ENCODE peak calls at places on chromosome 2, in eight cellular contexts. N is CD8-positive, alpha-beta memory T cell; M is psoas muscle; I is foreskin fibroblast; L is upper lobe of right lung; Z is cardiac fibroblast; R is heart right ventricle; Q is A549. P is an unnamed sample.

GRCh38 chr2:48205137-48205798 is 299.0 kb upstream of the FBXO11 start:
- DNase-seq in N (no peak), M (no peak), I (no peak), L (no peak), Z (peak; percentile 33), R (no peak), Q (peak; percentile 8), P (no peak)

GRCh38 chr2:20415511-20415918 is 31.4 kb upstream of the RHOB start:
- DNase-seq in N (no peak), M (no peak), I (no peak), L (no peak), Z (no peak), R (no peak), Q (peak; percentile 42), P (no peak)

GRCh38 chr2:120864981-120865380 is 129.3 kb downstream of the GLI2 start:
- DNase-seq in N (no peak), M (peak; percentile 61), I (no peak), L (peak; percentile 54), Z (no peak), R (no peak), Q (no peak), P (no peak)

GRCh38 chr2:40093036-40093673 is 314.1 kb upstream of the THUMPD2 start:
- DNase-seq in N (no peak), M (no peak), I (peak; percentile 20), L (no peak), Z (peak; percentile 79), R (no peak), Q (no peak), P (no peak)

GRCh38 chr2:199370150-199370780 is 87.5 kb downstream of the SATB2 start:
- DNase-seq in N (no peak), M (no peak), I (no peak), L (no peak), Z (no peak), R (no peak), Q (no peak), P (no peak)

GRCh38 chr2:156452971-156453370 is 16.8 kb downstream of the GPD2 start:
- DNase-seq in N (no peak), M (no peak), I (no peak), L (no peak), Z (peak; percentile 35), R (no peak), Q (no peak), P (no peak)

GRCh38 chr2:30276455-30276911 is 45.1 kb downstream of the LBH start:
- DNase-seq in N (no peak), M (no peak), I (no peak), L (no peak), Z (no peak), R (no peak), Q (no peak), P (no peak)

GRCh38 chr2:223251656-223252229 is 199.8 kb downstream of the KCNE4 start:
- DNase-seq in N (no peak), M (no peak), I (no peak), L (no peak), Z (no peak), R (no peak), Q (no peak), P (no peak)

GRCh38 chr2:127158614-127159290 is 51.8 kb upstream of the BIN1 start:
- DNase-seq in N (no peak), M (no peak), I (no peak), L (no peak), Z (no peak), R (no peak), Q (no peak), P (no peak)

GRCh38 chr2:66464930-66465637 is 30.2 kb downstream of the MEIS1 start:
- DNase-seq in N (no peak), M (no peak), I (no peak), L (no peak), Z (no peak), R (no peak), Q (no peak), P (no peak)

GRCh38 chr2:66463206-66463605 is 28.3 kb downstream of the MEIS1 start:
- DNase-seq in N (no peak), M (no peak), I (no peak), L (no peak), Z (peak; percentile 56), R (no peak), Q (no peak), P (no peak)

GRCh38 chr2:66461751-66462150 is 26.8 kb downstream of the MEIS1 start:
- DNase-seq in N (no peak), M (no peak), I (no peak), L (no peak), Z (no peak), R (no peak), Q (no peak), P (no peak)

GRCh38 chr2:66466435-66466834 is 31.5 kb downstream of the MEIS1 start:
- DNase-seq in N (no peak), M (no peak), I (no peak), L (no peak), Z (no peak), R (no peak), Q (no peak), P (no peak)

GRCh38 chr2:66462196-66462825 is 27.4 kb downstream of the MEIS1 start:
- DNase-seq in N (no peak), M (no peak), I (no peak), L (no peak), Z (no peak), R (no peak), Q (no peak), P (no peak)
- H3K4me3 ChIP-seq in N (no peak overlapping the region), M (no peak overlapping the region), I (no peak overlapping the region), L (no peak overlapping the region), Z (no peak overlapping the region), R (no peak overlapping the region), Q (no peak overlapping the region), P (no peak overlapping the region)

GRCh38 chr2:178804791-178805190 is 2.4 kb downstream of the TTN start:
- DNase-seq in N (no peak), M (peak; percentile 74), I (no peak), L (no peak), Z (no peak), R (no peak), Q (peak; percentile 25), P (no peak)
- H3K4me3 ChIP-seq in N (no peak overlapping the region), M (peak overlapping the region; percentile 80), I (no peak overlapping the region), L (no peak overlapping the region), Z (no peak overlapping the region), R (peak overlapping the region; percentile 37), Q (no peak overlapping the region), P (no peak overlapping the region)

GRCh38 chr2:46942143-46942526 is 26.5 kb upstream of the MCFD2 start:
- DNase-seq in N (peak; percentile 70), M (peak; percentile 54), I (no peak), L (peak; percentile 81), Z (no peak), R (peak; percentile 34), Q (no peak), P (peak; percentile 73)

GRCh38 chr2:46945671-46946070 is 30.1 kb upstream of the MCFD2 start:
- DNase-seq in N (no peak), M (no peak), I (no peak), L (no peak), Z (no peak), R (no peak), Q (no peak), P (no peak)

GRCh38 chr2:46947841-46948240 is 32.2 kb upstream of the MCFD2 start:
- DNase-seq in N (no peak), M (no peak), I (no peak), L (no peak), Z (no peak), R (no peak), Q (no peak), P (no peak)

GRCh38 chr2:46942891-46943626 is 27.5 kb upstream of the MCFD2 start:
- DNase-seq in N (no peak), M (no peak), I (no peak), L (no peak), Z (no peak), R (no peak), Q (no peak), P (no peak)

DNA sequence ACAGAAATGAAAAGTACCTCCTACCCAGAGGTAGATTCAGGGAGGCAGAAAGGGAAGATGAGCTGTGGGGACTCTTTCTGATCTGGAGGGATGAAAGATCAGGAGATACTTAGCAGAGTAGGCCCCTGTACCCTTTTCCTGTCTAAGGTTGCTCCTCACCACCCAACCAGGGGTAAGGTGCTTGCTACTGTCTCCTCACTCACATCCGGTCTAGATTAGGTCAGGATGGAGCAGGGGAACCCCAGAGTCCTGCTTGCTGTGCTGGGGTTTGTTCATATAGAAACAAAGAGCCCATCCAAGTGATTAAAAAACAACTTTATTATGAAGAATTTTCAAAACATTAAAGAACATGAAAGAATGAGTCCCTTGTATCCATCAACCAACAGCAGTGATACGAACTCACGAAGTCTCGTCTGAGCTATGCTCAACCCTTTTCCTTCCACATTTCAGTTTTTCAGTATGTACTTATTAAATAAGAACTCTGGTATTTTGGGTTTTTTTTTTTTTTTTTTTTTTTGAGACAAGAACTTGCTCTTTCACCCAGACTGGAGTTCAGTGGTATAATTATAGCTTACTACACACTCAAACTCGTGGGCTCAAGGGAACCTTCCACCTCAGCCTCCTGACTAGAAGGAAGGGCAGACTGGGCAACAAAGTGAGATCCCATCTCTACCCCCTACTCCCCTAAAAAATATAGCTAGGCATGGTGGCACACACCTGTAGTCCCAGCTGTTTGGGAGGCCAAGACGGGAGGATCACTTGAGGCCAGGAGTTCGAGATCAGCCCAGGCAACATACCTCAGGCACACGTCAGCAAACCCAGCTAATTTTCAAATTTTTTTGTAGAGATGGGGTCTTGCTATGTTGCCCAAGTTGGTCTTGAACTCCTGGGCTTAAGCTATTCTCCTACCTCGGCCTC is 28.5 kb upstream of the MCFD2 start:
- DNase-seq in N (peak; percentile 76), M (no peak), I (no peak), L (no peak), Z (no peak), R (no peak), Q (no peak), P (peak; percentile 61)
- H3K4me3 ChIP-seq in N (peak overlapping the region; percentile 96), M (no peak overlapping the region), I (peak overlapping the region; percentile 6), L (peak overlapping the region; percentile 90), Z (no peak overlapping the region), R (no peak overlapping the region), Q (no peak overlapping the region), P (peak overlapping the region; percentile 89)

GRCh38 chr2:190408538-190409271 is 550 bp downstream of the MFSD6 start:
- DNase-seq in N (peak; percentile 88), M (peak; percentile 61), I (no peak), L (peak; percentile 87), Z (peak; percentile 12), R (peak; percentile 61), Q (peak; percentile 53), P (peak; percentile 68)

GRCh38 chr2:190406805-190407204 is 1.4 kb upstream of the MFSD6 start:
- DNase-seq in N (no peak), M (no peak), I (no peak), L (no peak), Z (no peak), R (no peak), Q (no peak), P (no peak)

GRCh38 chr2:190407662-190408537 is at the start of gene MFSD6:
- DNase-seq in N (peak; percentile 92), M (peak; percentile 71), I (no peak), L (peak; percentile 89), Z (no peak), R (peak; percentile 65), Q (peak; percentile 45), P (peak; percentile 56)

GRCh38 chr2:190405995-190406394 is 2.2 kb upstream of the MFSD6 start:
- DNase-seq in N (no peak), M (no peak), I (no peak), L (no peak), Z (no peak), R (no peak), Q (no peak), P (no peak)

DNA sequence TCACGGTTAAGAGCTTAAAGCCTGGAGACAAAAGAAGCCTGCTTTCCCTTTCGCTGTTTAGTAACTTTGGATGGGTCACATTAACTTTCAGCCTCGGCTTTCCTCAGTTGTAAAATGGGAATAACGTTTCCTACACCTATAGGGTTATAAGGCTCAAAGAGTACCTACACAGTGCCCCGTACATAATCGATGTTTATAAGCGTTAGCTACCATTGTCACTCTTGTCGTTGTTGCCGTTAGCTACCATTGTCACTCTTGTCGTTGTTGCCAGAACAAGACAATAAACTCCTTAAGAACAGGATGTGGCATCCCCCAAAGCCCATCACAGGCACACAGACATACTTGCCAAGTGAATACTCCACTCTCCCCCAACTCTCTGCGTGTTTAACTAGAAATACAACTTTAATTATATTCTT is 901 bp upstream of the MFSD6 start:
- DNase-seq in N (no peak), M (no peak), I (no peak), L (no peak), Z (no peak), R (no peak), Q (peak; percentile 24), P (peak; percentile 44)
- H3K4me3 ChIP-seq in N (peak overlapping the region; percentile 67), M (peak overlapping the region; percentile 81), I (peak overlapping the region; percentile 63), L (peak overlapping the region; percentile 73), Z (no peak overlapping the region), R (peak overlapping the region; percentile 80), Q (peak overlapping the region; percentile 84), P (peak overlapping the region; percentile 79)